ENCODE peak calls at places on chromosomes 4 and X, in seven cellular contexts. One of them, this sample, is unnamed.
A peak's percentile ranks its signal among the peaks of the same experiment; 100 is the strongest.

GRCh38 chrX:153525451-153525850 is 8.0 kb downstream of the ATP2B3 start:
- DNase-seq in K562: no peak
- DNase-seq in stimulated activated CD4-positive, alpha-beta T cell treated with anti-CD3 and anti-CD28 coated beads, Interleukin-2, amount 100 ng/mL, for 48 hours: no peak
- DNase-seq in T47D: no peak
- DNase-seq in ascending aorta: no peak
- DNase-seq in activated T-helper 1 cell treated with anti-CD3 and anti-CD28 coated beads, Interleukin-12 subunit alpha, Interleukin-12 subunit beta, Interleukin-2, Interleukin-4 antibody, amounts not matched to agents 30 ng/mL and 10 ng/mL and 1 ng/mL, durations not matched to agents 14 hours and 24 hours and 36 hours: no peak
- DNase-seq in non-pigmented ciliary epithelial cell: no peak
- DNase-seq in this sample: no peak

GRCh38 chr4:6474053-6474568 is 1.7 kb upstream of the PPP2R2C start:
- DNase-seq in T47D: peak; percentile 52
- DNase-seq in K562: peak; percentile 52
- DNase-seq in ascending aorta: peak; percentile 58
- DNase-seq in stimulated activated CD4-positive, alpha-beta T cell treated with anti-CD3 and anti-CD28 coated beads, Interleukin-2, amount 100 ng/mL, for 48 hours: no peak
- DNase-seq in non-pigmented ciliary epithelial cell: no peak
- DNase-seq in activated T-helper 1 cell treated with anti-CD3 and anti-CD28 coated beads, Interleukin-12 subunit alpha, Interleukin-12 subunit beta, Interleukin-2, Interleukin-4 antibody, amounts not matched to agents 30 ng/mL and 10 ng/mL and 1 ng/mL, durations not matched to agents 14 hours and 24 hours and 36 hours: no peak
- DNase-seq in this sample: no peak

GRCh38 chrX:70264784-70265183 is 3.4 kb upstream of the ARR3 start:
- DNase-seq in non-pigmented ciliary epithelial cell: no peak
- DNase-seq in activated T-helper 1 cell treated with anti-CD3 and anti-CD28 coated beads, Interleukin-12 subunit alpha, Interleukin-12 subunit beta, Interleukin-2, Interleukin-4 antibody, amounts not matched to agents 30 ng/mL and 10 ng/mL and 1 ng/mL, durations not matched to agents 14 hours and 24 hours and 36 hours: no peak
- DNase-seq in K562: no peak
- DNase-seq in ascending aorta: no peak
- DNase-seq in T47D: peak; percentile 3
- DNase-seq in stimulated activated CD4-positive, alpha-beta T cell treated with anti-CD3 and anti-CD28 coated beads, Interleukin-2, amount 100 ng/mL, for 48 hours: no peak
- DNase-seq in this sample: no peak

GRCh38 chr4:94036964-94037363 is 170.7 kb upstream of the SMARCAD1 start:
- DNase-seq in ascending aorta: no peak
- DNase-seq in T47D: no peak
- DNase-seq in K562: no peak
- DNase-seq in stimulated activated CD4-positive, alpha-beta T cell treated with anti-CD3 and anti-CD28 coated beads, Interleukin-2, amount 100 ng/mL, for 48 hours: no peak
- DNase-seq in activated T-helper 1 cell treated with anti-CD3 and anti-CD28 coated beads, Interleukin-12 subunit alpha, Interleukin-12 subunit beta, Interleukin-2, Interleukin-4 antibody, amounts not matched to agents 30 ng/mL and 10 ng/mL and 1 ng/mL, durations not matched to agents 14 hours and 24 hours and 36 hours: no peak
- DNase-seq in non-pigmented ciliary epithelial cell: no peak
- DNase-seq in this sample: no peak

GRCh38 chr4:129362685-129363274 is 266.8 kb downstream of the C4orf33 start:
- DNase-seq in stimulated activated CD4-positive, alpha-beta T cell treated with anti-CD3 and anti-CD28 coated beads, Interleukin-2, amount 100 ng/mL, for 48 hours: peak; percentile 48
- DNase-seq in ascending aorta: peak; percentile 72
- DNase-seq in T47D: peak; percentile 76
- DNase-seq in activated T-helper 1 cell treated with anti-CD3 and anti-CD28 coated beads, Interleukin-12 subunit alpha, Interleukin-12 subunit beta, Interleukin-2, Interleukin-4 antibody, amounts not matched to agents 30 ng/mL and 10 ng/mL and 1 ng/mL, durations not matched to agents 14 hours and 24 hours and 36 hours: peak; percentile 12
- DNase-seq in K562: peak; percentile 56
- DNase-seq in non-pigmented ciliary epithelial cell: no peak
- DNase-seq in this sample: peak; percentile 20

GRCh38 chrX:13805241-13805640 is 11.7 kb downstream of the GPM6B start:
- DNase-seq in stimulated activated CD4-positive, alpha-beta T cell treated with anti-CD3 and anti-CD28 coated beads, Interleukin-2, amount 100 ng/mL, for 48 hours: no peak
- DNase-seq in activated T-helper 1 cell treated with anti-CD3 and anti-CD28 coated beads, Interleukin-12 subunit alpha, Interleukin-12 subunit beta, Interleukin-2, Interleukin-4 antibody, amounts not matched to agents 30 ng/mL and 10 ng/mL and 1 ng/mL, durations not matched to agents 14 hours and 24 hours and 36 hours: no peak
- DNase-seq in non-pigmented ciliary epithelial cell: no peak
- DNase-seq in T47D: no peak
- DNase-seq in K562: peak; percentile 10
- DNase-seq in ascending aorta: no peak
- DNase-seq in this sample: no peak

GRCh38 chr4:175443547-175443946 is 368.5 kb downstream of the GPM6A start:
- DNase-seq in non-pigmented ciliary epithelial cell: no peak
- DNase-seq in K562: no peak
- DNase-seq in stimulated activated CD4-positive, alpha-beta T cell treated with anti-CD3 and anti-CD28 coated beads, Interleukin-2, amount 100 ng/mL, for 48 hours: no peak
- DNase-seq in activated T-helper 1 cell treated with anti-CD3 and anti-CD28 coated beads, Interleukin-12 subunit alpha, Interleukin-12 subunit beta, Interleukin-2, Interleukin-4 antibody, amounts not matched to agents 30 ng/mL and 10 ng/mL and 1 ng/mL, durations not matched to agents 14 hours and 24 hours and 36 hours: no peak
- DNase-seq in T47D: no peak
- DNase-seq in ascending aorta: no peak
- DNase-seq in this sample: no peak

GRCh38 chrX:41553688-41554087 is 106.5 kb downstream of the NYX start:
- DNase-seq in stimulated activated CD4-positive, alpha-beta T cell treated with anti-CD3 and anti-CD28 coated beads, Interleukin-2, amount 100 ng/mL, for 48 hours: no peak
- DNase-seq in activated T-helper 1 cell treated with anti-CD3 and anti-CD28 coated beads, Interleukin-12 subunit alpha, Interleukin-12 subunit beta, Interleukin-2, Interleukin-4 antibody, amounts not matched to agents 30 ng/mL and 10 ng/mL and 1 ng/mL, durations not matched to agents 14 hours and 24 hours and 36 hours: no peak
- DNase-seq in T47D: no peak
- DNase-seq in ascending aorta: no peak
- DNase-seq in non-pigmented ciliary epithelial cell: no peak
- DNase-seq in K562: no peak
- DNase-seq in this sample: no peak

GRCh38 chr4:121108557-121108956 is 36.2 kb upstream of the NDNF start:
- DNase-seq in stimulated activated CD4-positive, alpha-beta T cell treated with anti-CD3 and anti-CD28 coated beads, Interleukin-2, amount 100 ng/mL, for 48 hours: no peak
- DNase-seq in ascending aorta: no peak
- DNase-seq in activated T-helper 1 cell treated with anti-CD3 and anti-CD28 coated beads, Interleukin-12 subunit alpha, Interleukin-12 subunit beta, Interleukin-2, Interleukin-4 antibody, amounts not matched to agents 30 ng/mL and 10 ng/mL and 1 ng/mL, durations not matched to agents 14 hours and 24 hours and 36 hours: no peak
- DNase-seq in K562: no peak
- DNase-seq in T47D: no peak
- DNase-seq in non-pigmented ciliary epithelial cell: no peak
- DNase-seq in this sample: no peak

GRCh38 chr4:147933779-147934178 is 201.9 kb downstream of the ARHGAP10 start:
- DNase-seq in activated T-helper 1 cell treated with anti-CD3 and anti-CD28 coated beads, Interleukin-12 subunit alpha, Interleukin-12 subunit beta, Interleukin-2, Interleukin-4 antibody, amounts not matched to agents 30 ng/mL and 10 ng/mL and 1 ng/mL, durations not matched to agents 14 hours and 24 hours and 36 hours: no peak
- DNase-seq in T47D: no peak
- DNase-seq in ascending aorta: no peak
- DNase-seq in K562: no peak
- DNase-seq in stimulated activated CD4-positive, alpha-beta T cell treated with anti-CD3 and anti-CD28 coated beads, Interleukin-2, amount 100 ng/mL, for 48 hours: no peak
- DNase-seq in non-pigmented ciliary epithelial cell: no peak
- DNase-seq in this sample: no peak

GRCh38 chr4:9762823-9763475 is 18.5 kb upstream of the DRD5 start:
- DNase-seq in non-pigmented ciliary epithelial cell: peak; percentile 26
- DNase-seq in ascending aorta: peak; percentile 77
- DNase-seq in K562: peak; percentile 47
- DNase-seq in T47D: peak; percentile 81
- DNase-seq in stimulated activated CD4-positive, alpha-beta T cell treated with anti-CD3 and anti-CD28 coated beads, Interleukin-2, amount 100 ng/mL, for 48 hours: peak; percentile 7
- DNase-seq in activated T-helper 1 cell treated with anti-CD3 and anti-CD28 coated beads, Interleukin-12 subunit alpha, Interleukin-12 subunit beta, Interleukin-2, Interleukin-4 antibody, amounts not matched to agents 30 ng/mL and 10 ng/mL and 1 ng/mL, durations not matched to agents 14 hours and 24 hours and 36 hours: peak; percentile 40
- DNase-seq in this sample: peak; percentile 26

GRCh38 chrX:38110231-38110630 is 103.9 kb downstream of the SYTL5 start:
- DNase-seq in ascending aorta: no peak
- DNase-seq in activated T-helper 1 cell treated with anti-CD3 and anti-CD28 coated beads, Interleukin-12 subunit alpha, Interleukin-12 subunit beta, Interleukin-2, Interleukin-4 antibody, amounts not matched to agents 30 ng/mL and 10 ng/mL and 1 ng/mL, durations not matched to agents 14 hours and 24 hours and 36 hours: no peak
- DNase-seq in non-pigmented ciliary epithelial cell: no peak
- DNase-seq in stimulated activated CD4-positive, alpha-beta T cell treated with anti-CD3 and anti-CD28 coated beads, Interleukin-2, amount 100 ng/mL, for 48 hours: no peak
- DNase-seq in K562: no peak
- DNase-seq in T47D: no peak
- DNase-seq in this sample: no peak

GRCh38 chr4:145130788-145131398 is 32.8 kb downstream of the ABCE1 start:
- DNase-seq in activated T-helper 1 cell treated with anti-CD3 and anti-CD28 coated beads, Interleukin-12 subunit alpha, Interleukin-12 subunit beta, Interleukin-2, Interleukin-4 antibody, amounts not matched to agents 30 ng/mL and 10 ng/mL and 1 ng/mL, durations not matched to agents 14 hours and 24 hours and 36 hours: peak; percentile 11
- DNase-seq in T47D: peak; percentile 23
- DNase-seq in stimulated activated CD4-positive, alpha-beta T cell treated with anti-CD3 and anti-CD28 coated beads, Interleukin-2, amount 100 ng/mL, for 48 hours: no peak
- DNase-seq in K562: no peak
- DNase-seq in non-pigmented ciliary epithelial cell: peak; percentile 74
- DNase-seq in ascending aorta: no peak
- DNase-seq in this sample: no peak

GRCh38 chr4:39823193-39823592 is 125.3 kb downstream of the UBE2K start:
- DNase-seq in non-pigmented ciliary epithelial cell: no peak
- DNase-seq in activated T-helper 1 cell treated with anti-CD3 and anti-CD28 coated beads, Interleukin-12 subunit alpha, Interleukin-12 subunit beta, Interleukin-2, Interleukin-4 antibody, amounts not matched to agents 30 ng/mL and 10 ng/mL and 1 ng/mL, durations not matched to agents 14 hours and 24 hours and 36 hours: no peak
- DNase-seq in stimulated activated CD4-positive, alpha-beta T cell treated with anti-CD3 and anti-CD28 coated beads, Interleukin-2, amount 100 ng/mL, for 48 hours: no peak
- DNase-seq in K562: no peak
- DNase-seq in ascending aorta: no peak
- DNase-seq in T47D: no peak
- DNase-seq in this sample: no peak

GRCh38 chr4:8706221-8707044 is 113.9 kb downstream of the CPZ start:
- DNase-seq in non-pigmented ciliary epithelial cell: no peak
- DNase-seq in activated T-helper 1 cell treated with anti-CD3 and anti-CD28 coated beads, Interleukin-12 subunit alpha, Interleukin-12 subunit beta, Interleukin-2, Interleukin-4 antibody, amounts not matched to agents 30 ng/mL and 10 ng/mL and 1 ng/mL, durations not matched to agents 14 hours and 24 hours and 36 hours: no peak
- DNase-seq in T47D: no peak
- DNase-seq in ascending aorta: peak; percentile 48
- DNase-seq in stimulated activated CD4-positive, alpha-beta T cell treated with anti-CD3 and anti-CD28 coated beads, Interleukin-2, amount 100 ng/mL, for 48 hours: no peak
- DNase-seq in K562: no peak
- DNase-seq in this sample: no peak

GRCh38 chr4:120829113-120829831 is 93.3 kb downstream of the PRDM5 start:
- DNase-seq in stimulated activated CD4-positive, alpha-beta T cell treated with anti-CD3 and anti-CD28 coated beads, Interleukin-2, amount 100 ng/mL, for 48 hours: no peak
- DNase-seq in ascending aorta: no peak
- DNase-seq in non-pigmented ciliary epithelial cell: no peak
- DNase-seq in K562: no peak
- DNase-seq in activated T-helper 1 cell treated with anti-CD3 and anti-CD28 coated beads, Interleukin-12 subunit alpha, Interleukin-12 subunit beta, Interleukin-2, Interleukin-4 antibody, amounts not matched to agents 30 ng/mL and 10 ng/mL and 1 ng/mL, durations not matched to agents 14 hours and 24 hours and 36 hours: no peak
- DNase-seq in T47D: no peak
- DNase-seq in this sample: no peak